ENCODE peak calls at places on chromosomes 6 and 20, in six cellular contexts. U, B, M, X, Y and T are unnamed samples.

GRCh38 chr6:90538651-90539050 is 48.2 kb downstream of the MAP3K7 start:
- DNase-seq in M (no peak), B (no peak), Y (peak), X (no peak), U (no peak), T (peak)

GRCh38 chr6:41780623-41781301 is at the start of gene PRICKLE4:
- DNase-seq in U (peak), Y (peak), M (peak), B (peak), X (no peak), T (peak)

GRCh38 chr6:167426620-167427019 is 101.7 kb downstream of the TTLL2 start:
- DNase-seq in B (no peak), Y (no peak), M (no peak), U (no peak), X (no peak), T (no peak)

GRCh38 chr6:58198301-58198700 is 880.9 kb downstream of the PRIM2 start:
- DNase-seq in M (no peak), U (peak), X (no peak), B (no peak), Y (no peak), T (no peak)

GRCh38 chr6:129790786-129791185 is 70.3 kb downstream of the TMEM244 start:
- DNase-seq in Y (no peak), X (no peak), M (no peak), B (no peak), U (no peak), T (no peak)

GRCh38 chr6:102763886-102764285 is 1370.4 kb downstream of the GRIK2 start:
- DNase-seq in U (no peak), B (no peak), Y (no peak), X (no peak), M (no peak), T (no peak)

GRCh38 chr6:11432713-11433450 is 104.7 kb upstream of the TMEM170B start:
- DNase-seq in X (no peak), Y (no peak), M (no peak), B (no peak), U (peak), T (no peak)

GRCh38 chr6:3746696-3747095 is 4.8 kb downstream of the PXDC1 start:
- DNase-seq in U (no peak), X (no peak), B (no peak), M (no peak), Y (no peak), T (no peak)

GRCh38 chr6:18528084-18528743 is 141.1 kb downstream of the RNF144B start:
- DNase-seq in U (peak), X (no peak), M (no peak), B (no peak), Y (no peak), T (no peak)

GRCh38 chr6:14540859-14541540 is 423.4 kb downstream of the CD83 start:
- DNase-seq in X (no peak), B (no peak), Y (no peak), U (peak), M (no peak), T (no peak)

GRCh38 chr6:139153876-139154275 is 19.0 kb downstream of the HECA start:
- DNase-seq in M (no peak), Y (no peak), B (no peak), X (no peak), U (peak), T (no peak)

GRCh38 chr20:60001027-60001567 is 42.9 kb downstream of the CDH26 start:
- DNase-seq in U (peak), B (no peak), Y (no peak), M (no peak), X (no peak), T (no peak)

GRCh38 chr6:42021847-42022754 is 28.2 kb upstream of the TAF8 start:
- DNase-seq in B (no peak), Y (no peak), U (no peak), M (peak), X (peak), T (no peak)

GRCh38 chr20:45346291-45346718 is 1.9 kb downstream of the SDC4 start:
- DNase-seq in Y (no peak), X (no peak), B (no peak), U (peak), M (no peak), T (no peak)

GRCh38 chr6:149642829-149643580 is 5.5 kb downstream of the KATNA1 start:
- DNase-seq in X (no peak), U (no peak), M (no peak), B (no peak), Y (no peak), T (no peak)

GRCh38 chr6:91781946-91782345 is 1195.1 kb upstream of the MAP3K7 start:
- DNase-seq in X (no peak), Y (no peak), B (no peak), U (no peak), M (no peak), T (no peak)

GRCh38 chr20:32252189-32252588 is 25.3 kb upstream of the KIF3B start:
- DNase-seq in B (no peak), Y (no peak), M (peak), X (no peak), U (no peak), T (no peak)

GRCh38 chr20:36219671-36220220 is 16.5 kb upstream of the AAR2 start:
- DNase-seq in M (peak), B (no peak), X (no peak), Y (no peak), U (no peak), T (no peak)

GRCh38 chr20:51511861-51512619 is 30.5 kb downstream of the NFATC2 start:
- DNase-seq in Y (no peak), U (no peak), B (no peak), M (peak), X (no peak), T (no peak)

GRCh38 chr6:158411998-158412397 is 99.7 kb downstream of the TULP4 start:
- DNase-seq in U (peak), X (no peak), Y (no peak), M (no peak), B (no peak), T (no peak)

GRCh38 chr6:121865811-121866210 is 430.4 kb downstream of the GJA1 start:
- DNase-seq in Y (no peak), U (no peak), M (no peak), B (no peak), X (no peak), T (no peak)

GRCh38 chr20:63958471-63958870 is 2.3 kb upstream of the UCKL1 start:
- DNase-seq in X (no peak), U (no peak), M (no peak), B (no peak), Y (no peak), T (no peak)

GRCh38 chr6:128358111-128358780 is 162.2 kb downstream of the PTPRK start:
- DNase-seq in M (no peak), U (peak), Y (no peak), X (no peak), B (no peak), T (no peak)

GRCh38 chr20:891121-892080 is 24.7 kb downstream of the ANGPT4 start:
- DNase-seq in X (no peak), M (peak), U (peak), Y (no peak), B (no peak), T (no peak)

GRCh38 chr6:158226655-158227512 is 58.7 kb downstream of the GTF2H5 start:
- DNase-seq in B (no peak), Y (peak), X (no peak), M (no peak), U (no peak), T (no peak)

GRCh38 chr20:63090052-63090451 is 83.3 kb upstream of the BHLHE23 start:
- DNase-seq in B (no peak), X (no peak), Y (no peak), U (no peak), M (peak), T (no peak)

GRCh38 chr20:19995220-19995863 is 21.8 kb upstream of the NAA20 start:
- DNase-seq in M (no peak), Y (peak), U (peak), B (no peak), X (no peak), T (no peak)

GRCh38 chr20:23085415-23086055 is 589 bp downstream of the CD93 start:
- DNase-seq in B (no peak), M (peak), U (no peak), X (no peak), Y (no peak), T (no peak)

GRCh38 chr20:63747622-63748355 is 8.2 kb downstream of the SLC2A4RG start:
- DNase-seq in U (no peak), M (peak), Y (no peak), X (no peak), B (no peak), T (no peak)

GRCh38 chr6:143136647-143137046 is 76.0 kb downstream of the AIG1 start:
- DNase-seq in B (no peak), M (no peak), X (no peak), U (no peak), Y (no peak), T (no peak)

GRCh38 chr20:58870293-58871014 is 17.9 kb downstream of the GNAS start:
- DNase-seq in Y (peak), M (peak), B (peak), U (peak), X (no peak), T (peak)

GRCh38 chr6:140988780-140989179 is 1143.9 kb upstream of the GJE1 start:
- DNase-seq in X (no peak), B (no peak), Y (no peak), M (no peak), U (peak), T (no peak)

GRCh38 chr6:107173779-107174178 is 58.5 kb upstream of the BEND3 start:
- DNase-seq in Y (no peak), B (no peak), X (no peak), U (peak), M (no peak), T (no peak)

GRCh38 chr6:10312445-10312844 is 102.4 kb downstream of the TFAP2A start:
- DNase-seq in U (no peak), Y (no peak), X (no peak), B (no peak), M (no peak), T (no peak)

GRCh38 chr6:163835772-163836171 is 421.3 kb downstream of the QKI start:
- DNase-seq in U (no peak), B (no peak), X (no peak), Y (no peak), M (no peak), T (no peak)

GRCh38 chr6:152552616-152553209 is 84.4 kb downstream of the SYNE1 start:
- DNase-seq in X (no peak), Y (peak), U (peak), B (peak), M (peak), T (peak)

GRCh38 chr20:34083781-34084180 is 28.3 kb downstream of the EIF2S2 start:
- DNase-seq in U (no peak), X (no peak), Y (no peak), B (no peak), M (no peak), T (no peak)

GRCh38 chr6:87731080-87731479 is 29.0 kb upstream of the AKIRIN2 start:
- DNase-seq in M (no peak), U (no peak), Y (no peak), X (no peak), B (no peak), T (no peak)

GRCh38 chr6:40322336-40322735 is 264.8 kb downstream of the LRFN2 start:
- DNase-seq in B (no peak), U (no peak), Y (no peak), M (no peak), X (no peak), T (no peak)

GRCh38 chr6:87012035-87012434 is 74.7 kb downstream of the HTR1E start:
- DNase-seq in B (no peak), Y (no peak), M (no peak), U (no peak), X (no peak), T (no peak)